ENCODE peak calls at places on chromosomes 16 and 17, in seven cellular contexts. P is adrenal gland; J is A673; L is esophagus muscularis mucosa; X is GM23248; C is thyroid gland; D is CD8-positive, alpha-beta memory T cell. T is an unnamed sample.
A peak's percentile ranks its signal among the peaks of the same experiment; 100 is the strongest.

GRCh38 chr16:67881557-67882220 is 3.0 kb upstream of the NRN1L start:
- DNase-seq in D (no peak), P (peak; percentile 75), X (no peak), J (no peak), L (no peak), C (no peak), T (peak; percentile 42)

GRCh38 chr16:48381201-48381600 is 4.0 kb downstream of the SIAH1 start:
- DNase-seq in X (peak; percentile 53), J (no peak), C (no peak), D (no peak), P (no peak), L (no peak), T (no peak)

GRCh38 chr17:41547378-41547841 is 19.3 kb upstream of the KRT19 start:
- DNase-seq in X (no peak), J (no peak), P (no peak), L (no peak), C (no peak), D (peak; percentile 30), T (no peak)

GRCh38 chr17:56819431-56820145 is 14.1 kb downstream of the C17orf67 start:
- DNase-seq in C (peak; percentile 62), X (peak; percentile 71), J (peak; percentile 80), L (no peak), P (peak; percentile 77), D (peak; percentile 78), T (peak; percentile 59)

GRCh38 chr16:48607056-48607825 is 2.7 kb downstream of the N4BP1 start:
- DNase-seq in X (peak; percentile 69), J (no peak), P (no peak), L (no peak), C (peak; percentile 65), D (no peak), T (no peak)

GRCh38 chr16:56450275-56450889 is 750 bp downstream of the NUDT21 start:
- DNase-seq in J (no peak), D (no peak), L (no peak), X (peak; percentile 60), P (no peak), C (no peak), T (no peak)

GRCh38 chr17:8004899-8005298 is 2.5 kb downstream of the GUCY2D start:
- DNase-seq in J (no peak), C (no peak), P (no peak), L (no peak), X (peak; percentile 83), D (no peak), T (no peak)

GRCh38 chr17:41402161-41402560 is 4.8 kb upstream of the KRT31 start:
- DNase-seq in X (peak; percentile 28), C (no peak), D (no peak), L (no peak), P (no peak), J (no peak), T (no peak)

GRCh38 chr17:48463531-48463930 is 33.5 kb upstream of the SKAP1 start:
- DNase-seq in L (no peak), X (no peak), P (no peak), J (no peak), D (no peak), C (no peak), T (no peak)

GRCh38 chr16:86581458-86581857 is 3.1 kb downstream of the FOXL1 start:
- DNase-seq in D (no peak), L (no peak), C (no peak), J (no peak), P (no peak), X (peak; percentile 59), T (no peak)

GRCh38 chr16:9351440-9351839 is 260.0 kb downstream of the HAPSTR1 start:
- DNase-seq in C (no peak), D (no peak), L (peak; percentile 37), X (no peak), P (no peak), J (no peak), T (no peak)

GRCh38 chr16:31265329-31266245 is 5.8 kb downstream of the ITGAM start:
- DNase-seq in C (no peak), P (no peak), X (peak; percentile 16), D (peak; percentile 76), L (no peak), J (peak; percentile 15), T (no peak)

GRCh38 chr16:31472559-31473203 is 729 bp downstream of the TGFB1I1 start:
- DNase-seq in D (no peak), L (peak; percentile 98), P (peak; percentile 88), C (peak; percentile 82), J (peak; percentile 84), X (peak; percentile 96), T (peak; percentile 94)

GRCh38 chr16:88737298-88738166 is 31.2 kb downstream of the CTU2 start:
- DNase-seq in C (peak; percentile 85), D (peak; percentile 86), L (no peak), X (peak; percentile 80), J (peak; percentile 77), P (peak; percentile 67), T (peak; percentile 79)

GRCh38 chr17:17523001-17523713 is 27.0 kb upstream of the RASD1 start:
- DNase-seq in L (no peak), D (no peak), J (peak; percentile 53), P (no peak), X (no peak), C (peak; percentile 79), T (peak; percentile 26)

GRCh38 chr17:21470861-21471260 is 94.7 kb downstream of the KCNJ12 start:
- DNase-seq in P (no peak), L (no peak), C (no peak), D (no peak), X (no peak), J (no peak), T (no peak)

GRCh38 chr16:80996688-80997138 is 10.0 kb downstream of the CMC2 start:
- DNase-seq in X (no peak), L (no peak), J (peak; percentile 58), P (no peak), D (no peak), C (no peak), T (no peak)

GRCh38 chr17:80701730-80702129 is 157.1 kb downstream of the RPTOR start:
- DNase-seq in X (no peak), P (no peak), D (no peak), J (no peak), L (no peak), C (no peak), T (no peak)

DNA sequence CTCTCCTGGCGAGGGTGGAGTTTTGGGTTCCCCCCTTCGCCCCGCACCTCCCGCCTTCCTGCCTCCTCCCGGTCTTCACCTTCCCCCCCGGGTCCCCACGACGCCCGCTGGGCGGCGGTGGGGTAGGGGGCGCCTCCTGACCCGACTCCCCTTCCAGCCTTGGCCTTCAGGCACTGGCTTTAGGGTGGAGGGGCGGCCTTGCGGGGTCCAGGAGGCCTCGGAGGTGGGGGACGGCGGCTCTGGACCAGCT is 2.4 kb downstream of the SLC16A3 start:
- DNase-seq in P (no peak), J (no peak), L (peak; percentile 92), D (no peak), C (no peak), X (no peak), T (no peak)
- H3K4me3 ChIP-seq in P (peak overlapping the region; percentile 59), J (peak overlapping the region; percentile 31), L (peak overlapping the region; percentile 76), D (no peak overlapping the region), C (no peak overlapping the region), X (peak overlapping the region; percentile 98), T (peak overlapping the region; percentile 71)

GRCh38 chr17:15507001-15507400 is 39.6 kb upstream of the CDRT4 start:
- DNase-seq in C (no peak), X (no peak), P (no peak), J (no peak), L (no peak), D (no peak), T (no peak)
- H3K4me1 ChIP-seq in C (peaks cover 41% of the 10 kb centered on the region), X (peaks cover 22% of the 10 kb centered on the region), P (no peaks in the 10 kb centered on the region), J (no peaks in the 10 kb centered on the region), L (peaks cover 20% of the 10 kb centered on the region), D (no peaks in the 10 kb centered on the region), T (peaks cover 33% of the 10 kb centered on the region)

GRCh38 chr17:78315355-78316114 is 44.3 kb downstream of the SOCS3 start:
- DNase-seq in J (peak; percentile 82), P (no peak), X (peak; percentile 95), C (peak; percentile 85), D (no peak), L (peak; percentile 97), T (peak; percentile 77)

GRCh38 chr17:78314683-78315354 is 45.1 kb downstream of the SOCS3 start:
- DNase-seq in J (peak; percentile 43), L (no peak), P (no peak), D (no peak), C (no peak), X (no peak), T (no peak)

GRCh38 chr17:78316867-78317816 is 42.7 kb downstream of the SOCS3 start:
- DNase-seq in J (peak; percentile 68), D (no peak), X (peak; percentile 35), C (peak; percentile 92), P (no peak), L (no peak), T (no peak)

GRCh38 chr17:78317817-78318400 is 42.0 kb downstream of the SOCS3 start:
- DNase-seq in J (no peak), X (no peak), L (no peak), P (no peak), D (no peak), C (no peak), T (no peak)

GRCh38 chr17:78316115-78316866 is 43.6 kb downstream of the SOCS3 start:
- DNase-seq in J (no peak), D (no peak), L (no peak), C (no peak), X (no peak), P (no peak), T (no peak)
- H3K4me3 ChIP-seq in J (no peak overlapping the region), D (no peak overlapping the region), L (peak overlapping the region; percentile 8), C (no peak overlapping the region), X (peak overlapping the region; percentile 36), P (no peak overlapping the region), T (no peak overlapping the region)

DNA sequence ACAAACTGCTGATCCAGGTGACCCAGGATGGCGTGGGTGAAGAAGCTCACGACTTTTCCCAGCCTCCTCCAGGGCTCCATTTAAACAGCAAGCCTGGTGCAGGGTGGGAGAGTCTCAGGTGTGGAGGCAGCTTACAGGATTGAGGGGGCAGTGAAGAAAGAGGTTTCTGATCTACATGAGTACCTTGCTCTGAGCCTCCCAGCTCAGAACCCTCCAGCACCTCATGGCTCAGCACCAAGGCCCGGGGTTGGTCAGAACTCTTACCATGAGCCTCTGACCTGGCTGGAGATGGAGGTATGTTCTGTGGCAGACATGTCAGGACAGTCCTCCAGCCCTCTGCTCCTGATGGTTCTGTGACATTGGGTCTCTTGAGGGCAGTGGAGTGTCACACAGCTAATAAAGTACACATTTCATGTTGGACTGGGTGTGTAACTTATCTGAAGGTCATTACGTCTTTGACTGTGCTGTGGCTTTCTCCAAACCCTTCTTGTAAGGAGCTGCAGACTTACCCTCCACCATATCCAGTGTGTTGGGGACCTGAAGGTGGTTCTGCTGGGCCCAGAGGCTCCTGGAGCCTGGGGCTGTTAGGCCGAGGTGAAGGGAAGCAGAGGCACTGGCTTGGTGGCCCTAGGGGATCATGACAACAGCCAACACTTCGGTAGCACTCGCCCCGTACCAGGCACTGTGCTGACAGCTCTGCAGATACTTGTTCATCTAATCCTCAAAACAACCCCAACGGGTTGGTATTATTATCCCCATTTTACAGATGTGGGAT is 3.8 kb upstream of the DCAF7 start:
- DNase-seq in X (no peak), P (no peak), J (no peak), D (no peak), C (no peak), L (no peak), T (no peak)
- H3K4me1 ChIP-seq in X (peaks cover 4% of the 10 kb centered on the region), P (no peaks in the 10 kb centered on the region), J (peaks cover 4% of the 10 kb centered on the region), D (peaks cover 9% of the 10 kb centered on the region), C (peaks cover 8% of the 10 kb centered on the region), L (peaks cover 14% of the 10 kb centered on the region), T (peaks cover 12% of the 10 kb centered on the region)

T was measured in heart left ventricle.